ENCODE peak calls at places on chromosomes 1 and 21, in eight cellular contexts. O, F, B, A, Z, C, L and K are unnamed samples.

GRCh38 chr21:46135782-46136181 is 19.6 kb downstream of the FTCD start:
- DNase-seq in A (no peak), Z (no peak), O (no peak), C (no peak), B (no peak), F (no peak), L (no peak), K (no peak)

GRCh38 chr1:222950892-222951291 is 136.1 kb downstream of the DISP1 start:
- DNase-seq in Z (peak; percentile 6), O (no peak), C (no peak), L (no peak), B (no peak), F (no peak), A (no peak), K (no peak)

GRCh38 chr21:34968414-34969333 is 80.4 kb downstream of the RUNX1 start:
- DNase-seq in F (no peak), B (no peak), Z (no peak), A (peak; percentile 73), L (no peak), C (no peak), O (no peak), K (no peak)

GRCh38 chr1:162035241-162035640 is 11.6 kb upstream of the OLFML2B start:
- DNase-seq in F (no peak), C (no peak), L (no peak), B (no peak), O (no peak), A (no peak), Z (peak; percentile 73), K (no peak)

GRCh38 chr1:10625076-10625475 is 150.3 kb downstream of the PEX14 start:
- DNase-seq in F (no peak), Z (no peak), O (no peak), A (no peak), B (no peak), C (no peak), L (no peak), K (no peak)

GRCh38 chr1:67674260-67675011 is 10.6 kb upstream of the GADD45A start:
- DNase-seq in L (peak; percentile 36), B (no peak), C (no peak), O (no peak), A (no peak), Z (no peak), F (no peak), K (no peak)

GRCh38 chr1:202802998-202803932 is 5.0 kb downstream of the KDM5B start:
- DNase-seq in F (no peak), A (peak; percentile 81), B (no peak), C (no peak), O (no peak), L (no peak), Z (peak; percentile 30), K (no peak)

GRCh38 chr1:231643333-231644237 is 17.0 kb downstream of the DISC1 start:
- DNase-seq in C (no peak), O (no peak), L (no peak), A (no peak), F (no peak), Z (no peak), B (no peak), K (no peak)

GRCh38 chr1:194167956-194168355 is 981.5 kb upstream of the B3GALT2 start:
- DNase-seq in F (no peak), C (no peak), Z (no peak), L (no peak), A (no peak), B (no peak), O (no peak), K (no peak)

GRCh38 chr1:35660581-35661473 is 19.5 kb upstream of the PSMB2 start:
- DNase-seq in A (peak; percentile 66), F (no peak), O (no peak), C (peak; percentile 85), Z (no peak), L (no peak), B (no peak), K (no peak)

GRCh38 chr1:96927125-96927524 is 205.5 kb downstream of the PTBP2 start:
- DNase-seq in C (no peak), Z (no peak), A (no peak), F (no peak), B (no peak), O (no peak), L (no peak), K (no peak)

GRCh38 chr1:3460653-3461237 is 6.3 kb downstream of the ARHGEF16 start:
- DNase-seq in B (peak; percentile 22), F (no peak), A (no peak), L (peak; percentile 35), Z (no peak), O (peak; percentile 70), C (peak; percentile 46), K (no peak)

GRCh38 chr1:231139659-231140650 is 21.9 kb upstream of the TRIM67 start:
- DNase-seq in A (no peak), O (no peak), L (no peak), C (no peak), B (no peak), Z (peak; percentile 74), F (no peak), K (no peak)

GRCh38 chr1:27508139-27508665 is 18.2 kb upstream of the WASF2 start:
- DNase-seq in Z (no peak), L (no peak), O (no peak), F (no peak), A (peak; percentile 53), C (no peak), B (no peak), K (no peak)

GRCh38 chr1:179541774-179542173 is 34.0 kb downstream of the NPHS2 start:
- DNase-seq in Z (no peak), A (no peak), L (no peak), O (no peak), B (no peak), F (no peak), C (no peak), K (no peak)

GRCh38 chr21:39851219-39851618 is 16.0 kb upstream of the PCP4 start:
- DNase-seq in F (no peak), C (no peak), L (no peak), O (no peak), Z (no peak), B (no peak), A (no peak), K (no peak)
- TF ChIP-seq CTCF in F (no peak), C (no peak), L (no peak), O (no peak), Z (no peak), B (no peak), A (no peak), K (no peak)

GRCh38 chr1:53819387-53819786 is 18.7 kb downstream of the NDC1 start:
- DNase-seq in B (no peak), F (no peak), L (no peak), O (no peak), Z (no peak), C (no peak), A (no peak), K (no peak)

GRCh38 chr1:53825306-53825705 is 12.8 kb downstream of the NDC1 start:
- DNase-seq in L (no peak), O (no peak), B (no peak), C (no peak), A (no peak), F (no peak), Z (no peak), K (no peak)

GRCh38 chr1:53826367-53826766 is 11.7 kb downstream of the NDC1 start:
- DNase-seq in B (no peak), C (no peak), F (no peak), Z (no peak), O (no peak), L (no peak), A (peak; percentile 22), K (no peak)

GRCh38 chr1:53822931-53823330 is 15.2 kb downstream of the NDC1 start:
- DNase-seq in L (no peak), B (no peak), A (peak; percentile 34), O (no peak), Z (peak; percentile 4), F (no peak), C (no peak), K (no peak)

DNA sequence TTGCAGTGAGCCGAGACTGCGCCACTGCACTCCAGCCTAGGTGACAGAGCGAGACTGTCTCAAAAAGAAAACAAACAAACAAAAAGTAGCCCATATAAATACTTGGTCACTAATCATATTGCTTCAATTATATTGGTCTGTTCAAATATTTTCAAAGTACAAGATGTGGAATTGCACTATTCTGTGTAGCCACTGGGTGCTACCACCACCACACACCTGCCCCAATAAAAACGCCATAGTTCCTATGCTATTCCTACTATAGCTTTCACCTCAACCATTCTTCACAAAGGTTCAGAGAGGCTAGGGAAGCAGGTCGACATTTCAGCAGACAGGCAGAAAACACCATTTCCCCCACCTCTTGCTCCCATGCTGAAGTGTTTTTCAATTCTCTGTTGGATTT is 16.7 kb downstream of the NDC1 start:
- DNase-seq in A (no peak), O (no peak), L (no peak), B (no peak), F (no peak), Z (no peak), C (no peak), K (no peak)
- TF ChIP-seq CTCF in A (no peak), O (no peak), L (no peak), B (no peak), F (no peak), Z (no peak), C (no peak), K (peak; percentile 39)

DNA sequence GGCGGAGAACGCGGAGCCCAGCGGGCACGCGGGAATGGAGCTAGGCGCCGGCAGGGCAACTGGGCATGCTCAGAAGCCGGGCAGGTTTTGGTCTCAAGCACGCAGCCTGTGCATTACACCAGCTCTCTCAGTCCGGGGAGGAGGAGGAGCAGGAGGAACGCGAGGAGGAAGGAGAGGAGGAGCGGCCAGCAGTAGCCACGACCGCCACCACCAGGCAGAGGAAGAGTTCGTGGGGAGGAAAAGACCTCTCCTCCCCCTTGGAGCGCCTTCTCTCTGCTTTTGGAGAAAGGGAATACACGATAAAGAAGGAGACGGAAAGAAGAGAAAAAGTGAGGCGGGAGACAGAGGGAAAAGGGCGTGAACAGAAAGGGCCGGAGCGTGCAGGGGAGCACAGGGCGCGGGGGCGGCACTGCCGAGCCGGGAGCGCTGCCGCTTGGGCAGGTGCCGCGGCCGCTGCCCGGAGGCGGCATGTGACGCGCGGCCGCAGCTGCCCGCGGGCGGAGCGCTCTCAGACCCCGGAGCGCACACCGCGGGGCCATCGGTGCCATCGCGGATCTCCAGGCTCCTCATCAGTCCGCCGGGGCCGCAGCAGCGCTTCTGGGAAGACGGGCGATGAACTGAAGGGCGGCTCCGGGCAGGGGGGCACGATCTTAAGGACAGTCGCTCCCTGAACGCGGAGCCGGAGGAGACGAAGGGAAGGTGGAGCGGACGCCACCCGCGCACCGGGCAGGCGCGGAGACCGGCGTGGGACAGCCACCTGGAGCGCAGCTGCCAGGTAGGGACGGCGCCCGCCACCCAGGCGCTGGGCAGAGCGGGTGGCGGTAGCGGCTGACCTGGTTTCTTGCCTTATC is at the start of gene CHRM3:
- DNase-seq in B (no peak), F (no peak), C (peak; percentile 67), L (no peak), Z (peak; percentile 91), O (peak; percentile 86), A (no peak), K (no peak)
- TF ChIP-seq CTCF in B (no peak), F (no peak), C (no peak), L (no peak), Z (peak; percentile 36), O (no peak), A (no peak), K (no peak)

DNA sequence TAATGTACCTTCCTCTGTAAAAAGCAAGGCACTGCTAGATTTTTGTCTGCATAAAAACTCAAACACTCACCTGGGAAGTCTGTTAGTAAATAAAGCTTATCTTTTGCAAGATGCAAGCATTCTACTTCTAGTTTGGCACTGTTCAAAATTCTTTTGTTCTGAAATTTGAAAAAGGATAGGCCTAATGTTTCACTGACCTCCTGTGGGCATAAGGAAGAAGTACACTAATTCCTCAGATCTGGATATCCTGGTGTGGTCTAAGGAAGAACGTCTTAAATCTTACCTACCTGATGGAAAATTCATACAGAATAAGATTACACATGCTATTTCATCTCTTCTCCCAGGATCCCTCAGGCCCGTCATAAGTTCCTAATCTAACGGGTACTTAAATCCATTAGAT is 93.5 kb upstream of the CAMK1G start:
- DNase-seq in L (no peak), F (no peak), A (no peak), Z (no peak), B (no peak), O (no peak), C (peak; percentile 26), K (no peak)
- TF ChIP-seq CTCF in L (no peak), F (no peak), A (no peak), Z (no peak), B (no peak), O (no peak), C (peak; percentile 47), K (no peak)